ENCODE peak calls at places on chromosomes 6 and 20, in ten cellular contexts. One of them, this sample, is unnamed.

GRCh38 chr6:158648682-158649131 is 1.1 kb upstream of the SYTL3 start:
- DNase-seq in CD8-positive, alpha-beta T cell: no peak
- DNase-seq in hepatocyte: peak
- DNase-seq in brain microvascular endothelial cell: peak
- DNase-seq in breast epithelium: no peak
- DNase-seq in neural progenitor cell: no peak
- DNase-seq in dorsolateral prefrontal cortex: no peak
- DNase-seq in heart left ventricle: no peak
- DNase-seq in heart right ventricle: no peak
- DNase-seq in tibial artery: no peak
- DNase-seq in this sample: no peak

GRCh38 chr6:160919713-160920112 is 71.9 kb upstream of the MAP3K4 start:
- DNase-seq in CD8-positive, alpha-beta T cell: no peak
- DNase-seq in hepatocyte: peak
- DNase-seq in brain microvascular endothelial cell: peak
- DNase-seq in breast epithelium: no peak
- DNase-seq in neural progenitor cell: no peak
- DNase-seq in dorsolateral prefrontal cortex: no peak
- DNase-seq in heart left ventricle: no peak
- DNase-seq in heart right ventricle: no peak
- DNase-seq in tibial artery: no peak
- DNase-seq in this sample: no peak

GRCh38 chr6:170505306-170505705 is 47.8 kb downstream of the PSMB1 start:
- DNase-seq in CD8-positive, alpha-beta T cell: no peak
- DNase-seq in hepatocyte: no peak
- DNase-seq in brain microvascular endothelial cell: no peak
- DNase-seq in breast epithelium: no peak
- DNase-seq in neural progenitor cell: no peak
- DNase-seq in dorsolateral prefrontal cortex: peak
- DNase-seq in heart left ventricle: no peak
- DNase-seq in heart right ventricle: no peak
- DNase-seq in tibial artery: no peak
- DNase-seq in this sample: no peak

GRCh38 chr20:53919886-53920285 is 150.5 kb downstream of the BCAS1 start:
- DNase-seq in CD8-positive, alpha-beta T cell: no peak
- DNase-seq in hepatocyte: no peak
- DNase-seq in brain microvascular endothelial cell: no peak
- DNase-seq in breast epithelium: no peak
- DNase-seq in neural progenitor cell: no peak
- DNase-seq in dorsolateral prefrontal cortex: no peak
- DNase-seq in heart left ventricle: no peak
- DNase-seq in heart right ventricle: no peak
- DNase-seq in tibial artery: no peak
- DNase-seq in this sample: no peak

GRCh38 chr20:56385130-56385529 is 6.9 kb downstream of the AURKA start:
- DNase-seq in CD8-positive, alpha-beta T cell: no peak
- DNase-seq in hepatocyte: no peak
- DNase-seq in brain microvascular endothelial cell: no peak
- DNase-seq in breast epithelium: no peak
- DNase-seq in neural progenitor cell: no peak
- DNase-seq in dorsolateral prefrontal cortex: no peak
- DNase-seq in heart left ventricle: no peak
- DNase-seq in heart right ventricle: no peak
- DNase-seq in tibial artery: no peak
- DNase-seq in this sample: no peak

GRCh38 chr6:43608310-43608763 is 20.7 kb downstream of the GTPBP2 start:
- DNase-seq in CD8-positive, alpha-beta T cell: peak
- DNase-seq in hepatocyte: peak
- DNase-seq in brain microvascular endothelial cell: peak
- DNase-seq in breast epithelium: no peak
- DNase-seq in neural progenitor cell: peak
- DNase-seq in dorsolateral prefrontal cortex: peak
- DNase-seq in heart left ventricle: no peak
- DNase-seq in heart right ventricle: peak
- DNase-seq in tibial artery: peak
- DNase-seq in this sample: no peak

GRCh38 chr6:170067923-170068360 is 222.9 kb downstream of the DLL1 start:
- DNase-seq in CD8-positive, alpha-beta T cell: no peak
- DNase-seq in hepatocyte: no peak
- DNase-seq in brain microvascular endothelial cell: no peak
- DNase-seq in breast epithelium: no peak
- DNase-seq in neural progenitor cell: no peak
- DNase-seq in dorsolateral prefrontal cortex: no peak
- DNase-seq in heart left ventricle: no peak
- DNase-seq in heart right ventricle: no peak
- DNase-seq in tibial artery: no peak
- DNase-seq in this sample: peak

GRCh38 chr6:53718597-53719460 is 53.3 kb upstream of the KLHL31 start:
- DNase-seq in CD8-positive, alpha-beta T cell: peak
- DNase-seq in hepatocyte: peak
- DNase-seq in brain microvascular endothelial cell: peak
- DNase-seq in breast epithelium: no peak
- DNase-seq in neural progenitor cell: peak
- DNase-seq in dorsolateral prefrontal cortex: peak
- DNase-seq in heart left ventricle: peak
- DNase-seq in heart right ventricle: peak
- DNase-seq in tibial artery: peak
- DNase-seq in this sample: no peak

GRCh38 chr6:11432713-11433450 is 104.7 kb upstream of the TMEM170B start:
- DNase-seq in CD8-positive, alpha-beta T cell: no peak
- DNase-seq in hepatocyte: no peak
- DNase-seq in brain microvascular endothelial cell: peak
- DNase-seq in breast epithelium: no peak
- DNase-seq in neural progenitor cell: no peak
- DNase-seq in dorsolateral prefrontal cortex: no peak
- DNase-seq in heart left ventricle: no peak
- DNase-seq in heart right ventricle: no peak
- DNase-seq in tibial artery: no peak
- DNase-seq in this sample: no peak

GRCh38 chr20:34834459-34834893 is 9.0 kb upstream of the NCOA6 start:
- DNase-seq in CD8-positive, alpha-beta T cell: no peak
- DNase-seq in hepatocyte: peak
- DNase-seq in brain microvascular endothelial cell: no peak
- DNase-seq in breast epithelium: no peak
- DNase-seq in neural progenitor cell: no peak
- DNase-seq in dorsolateral prefrontal cortex: no peak
- DNase-seq in heart left ventricle: no peak
- DNase-seq in heart right ventricle: no peak
- DNase-seq in tibial artery: no peak
- DNase-seq in this sample: no peak

GRCh38 chr6:163209005-163209404 is 205.5 kb upstream of the QKI start:
- DNase-seq in CD8-positive, alpha-beta T cell: no peak
- DNase-seq in hepatocyte: no peak
- DNase-seq in brain microvascular endothelial cell: no peak
- DNase-seq in breast epithelium: no peak
- DNase-seq in neural progenitor cell: no peak
- DNase-seq in dorsolateral prefrontal cortex: no peak
- DNase-seq in heart left ventricle: no peak
- DNase-seq in heart right ventricle: peak
- DNase-seq in tibial artery: no peak
- DNase-seq in this sample: no peak

GRCh38 chr20:62685781-62686555 is 22.7 kb upstream of the NTSR1 start:
- DNase-seq in CD8-positive, alpha-beta T cell: peak
- DNase-seq in hepatocyte: peak
- DNase-seq in brain microvascular endothelial cell: no peak
- DNase-seq in breast epithelium: no peak
- DNase-seq in neural progenitor cell: peak
- DNase-seq in dorsolateral prefrontal cortex: peak
- DNase-seq in heart left ventricle: no peak
- DNase-seq in heart right ventricle: no peak
- DNase-seq in tibial artery: peak
- DNase-seq in this sample: no peak

GRCh38 chr6:12392490-12392889 is 102.3 kb downstream of the EDN1 start:
- DNase-seq in CD8-positive, alpha-beta T cell: no peak
- DNase-seq in hepatocyte: no peak
- DNase-seq in brain microvascular endothelial cell: no peak
- DNase-seq in breast epithelium: no peak
- DNase-seq in neural progenitor cell: no peak
- DNase-seq in dorsolateral prefrontal cortex: no peak
- DNase-seq in heart left ventricle: peak
- DNase-seq in heart right ventricle: peak
- DNase-seq in tibial artery: no peak
- DNase-seq in this sample: no peak

GRCh38 chr6:89950879-89951391 is 56.7 kb downstream of the GJA10 start:
- DNase-seq in CD8-positive, alpha-beta T cell: no peak
- DNase-seq in hepatocyte: peak
- DNase-seq in brain microvascular endothelial cell: no peak
- DNase-seq in breast epithelium: no peak
- DNase-seq in neural progenitor cell: no peak
- DNase-seq in dorsolateral prefrontal cortex: no peak
- DNase-seq in heart left ventricle: no peak
- DNase-seq in heart right ventricle: no peak
- DNase-seq in tibial artery: no peak
- DNase-seq in this sample: no peak

DNA sequence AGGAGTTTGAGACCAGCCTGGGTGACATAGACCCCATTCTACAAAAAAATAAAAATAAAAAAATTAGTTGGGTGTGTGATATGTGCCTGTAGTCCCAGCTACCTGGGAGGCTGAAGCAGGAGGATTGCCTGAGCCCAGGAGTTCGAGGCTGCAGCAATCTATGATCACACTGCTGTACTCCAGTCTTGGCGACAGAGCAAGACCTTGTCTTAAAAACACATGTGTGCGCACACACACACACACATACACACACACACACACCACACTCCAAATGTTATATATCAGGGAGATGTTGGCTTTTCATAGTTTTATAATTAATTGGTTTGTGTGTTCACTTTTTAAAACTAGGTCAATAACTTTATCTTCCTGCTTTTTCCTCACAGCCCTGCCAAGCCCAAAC is 110.5 kb downstream of the RTN4IP1 start:
- DNase-seq in CD8-positive, alpha-beta T cell: no peak
- DNase-seq in hepatocyte: no peak
- DNase-seq in brain microvascular endothelial cell: no peak
- DNase-seq in breast epithelium: no peak
- DNase-seq in neural progenitor cell: no peak
- DNase-seq in dorsolateral prefrontal cortex: no peak
- DNase-seq in heart left ventricle: no peak
- DNase-seq in heart right ventricle: no peak
- DNase-seq in tibial artery: no peak
- DNase-seq in this sample: no peak
- H3K27ac ChIP-seq in CD8-positive, alpha-beta T cell: peak
- H3K27ac ChIP-seq in hepatocyte: no peak
- H3K27ac ChIP-seq in brain microvascular endothelial cell: no peak
- H3K27ac ChIP-seq in breast epithelium: peak
- H3K27ac ChIP-seq in neural progenitor cell: no peak
- H3K27ac ChIP-seq in dorsolateral prefrontal cortex: no peak
- H3K27ac ChIP-seq in heart left ventricle: no peak
- H3K27ac ChIP-seq in heart right ventricle: no peak
- H3K27ac ChIP-seq in tibial artery: no peak
- H3K27ac ChIP-seq in this sample: no peak

GRCh38 chr6:143501851-143502250 is 9.7 kb downstream of the FUCA2 start:
- DNase-seq in CD8-positive, alpha-beta T cell: no peak
- DNase-seq in hepatocyte: no peak
- DNase-seq in brain microvascular endothelial cell: no peak
- DNase-seq in breast epithelium: no peak
- DNase-seq in neural progenitor cell: no peak
- DNase-seq in dorsolateral prefrontal cortex: no peak
- DNase-seq in heart left ventricle: no peak
- DNase-seq in heart right ventricle: no peak
- DNase-seq in tibial artery: no peak
- DNase-seq in this sample: no peak
- TF ChIP-seq CTCF in CD8-positive, alpha-beta T cell: no peak
- TF ChIP-seq CTCF in hepatocyte: peak
- TF ChIP-seq CTCF in brain microvascular endothelial cell: peak
- TF ChIP-seq CTCF in breast epithelium: no peak
- TF ChIP-seq CTCF in neural progenitor cell: peak
- TF ChIP-seq CTCF in dorsolateral prefrontal cortex: peak
- TF ChIP-seq CTCF in heart left ventricle: no peak
- TF ChIP-seq CTCF in heart right ventricle: no peak
- TF ChIP-seq CTCF in tibial artery: no peak
- TF ChIP-seq CTCF in this sample: no peak

DNA sequence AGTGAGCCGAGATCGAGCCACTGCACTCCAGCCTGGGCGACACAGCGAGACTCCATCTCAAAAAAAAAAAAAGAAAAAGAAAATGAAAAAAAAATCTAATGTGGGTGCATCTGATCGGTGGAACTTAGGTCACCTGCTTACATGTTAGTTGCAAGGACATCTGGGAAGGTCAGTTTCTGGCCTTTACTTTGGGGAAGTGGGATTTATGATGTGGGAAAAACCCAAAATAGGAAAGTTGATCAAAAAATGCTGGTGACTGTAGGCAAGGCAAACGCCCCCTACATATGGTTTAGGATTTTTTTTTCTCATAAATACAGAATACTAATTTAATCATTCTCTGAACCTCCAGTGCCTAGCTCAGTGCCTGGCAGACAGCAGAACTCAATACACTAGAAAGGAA is 69.2 kb upstream of the PIM1 start:
- DNase-seq in CD8-positive, alpha-beta T cell: no peak
- DNase-seq in hepatocyte: no peak
- DNase-seq in brain microvascular endothelial cell: no peak
- DNase-seq in breast epithelium: no peak
- DNase-seq in neural progenitor cell: no peak
- DNase-seq in dorsolateral prefrontal cortex: no peak
- DNase-seq in heart left ventricle: no peak
- DNase-seq in heart right ventricle: no peak
- DNase-seq in tibial artery: no peak
- DNase-seq in this sample: no peak
- H3K4me3 ChIP-seq in CD8-positive, alpha-beta T cell: no peak
- H3K4me3 ChIP-seq in hepatocyte: no peak
- H3K4me3 ChIP-seq in brain microvascular endothelial cell: no peak
- H3K4me3 ChIP-seq in breast epithelium: no peak
- H3K4me3 ChIP-seq in neural progenitor cell: no peak
- H3K4me3 ChIP-seq in dorsolateral prefrontal cortex: no peak
- H3K4me3 ChIP-seq in heart left ventricle: no peak
- H3K4me3 ChIP-seq in heart right ventricle: no peak
- H3K4me3 ChIP-seq in tibial artery: no peak
- H3K4me3 ChIP-seq in this sample: no peak

GRCh38 chr20:50416930-50417329 is 93.3 kb upstream of the PTPN1 start:
- DNase-seq in CD8-positive, alpha-beta T cell: no peak
- DNase-seq in hepatocyte: no peak
- DNase-seq in brain microvascular endothelial cell: no peak
- DNase-seq in breast epithelium: no peak
- DNase-seq in neural progenitor cell: no peak
- DNase-seq in dorsolateral prefrontal cortex: no peak
- DNase-seq in heart left ventricle: no peak
- DNase-seq in heart right ventricle: no peak
- DNase-seq in tibial artery: no peak
- DNase-seq in this sample: peak

GRCh38 chr20:50415516-50416268 is 94.5 kb upstream of the PTPN1 start:
- DNase-seq in CD8-positive, alpha-beta T cell: no peak
- DNase-seq in hepatocyte: peak
- DNase-seq in brain microvascular endothelial cell: peak
- DNase-seq in breast epithelium: peak
- DNase-seq in neural progenitor cell: peak
- DNase-seq in dorsolateral prefrontal cortex: peak
- DNase-seq in heart left ventricle: peak
- DNase-seq in heart right ventricle: peak
- DNase-seq in tibial artery: peak
- DNase-seq in this sample: peak

GRCh38 chr20:50415031-50415515 is 95.1 kb upstream of the PTPN1 start:
- DNase-seq in CD8-positive, alpha-beta T cell: no peak
- DNase-seq in hepatocyte: no peak
- DNase-seq in brain microvascular endothelial cell: no peak
- DNase-seq in breast epithelium: peak
- DNase-seq in neural progenitor cell: no peak
- DNase-seq in dorsolateral prefrontal cortex: no peak
- DNase-seq in heart left ventricle: no peak
- DNase-seq in heart right ventricle: no peak
- DNase-seq in tibial artery: no peak
- DNase-seq in this sample: no peak

GRCh38 chr20:50417484-50418235 is 92.5 kb upstream of the PTPN1 start:
- DNase-seq in CD8-positive, alpha-beta T cell: no peak
- DNase-seq in hepatocyte: no peak
- DNase-seq in brain microvascular endothelial cell: no peak
- DNase-seq in breast epithelium: no peak
- DNase-seq in neural progenitor cell: no peak
- DNase-seq in dorsolateral prefrontal cortex: no peak
- DNase-seq in heart left ventricle: no peak
- DNase-seq in heart right ventricle: no peak
- DNase-seq in tibial artery: no peak
- DNase-seq in this sample: peak

GRCh38 chr20:50416269-50416863 is 93.8 kb upstream of the PTPN1 start:
- DNase-seq in CD8-positive, alpha-beta T cell: no peak
- DNase-seq in hepatocyte: no peak
- DNase-seq in brain microvascular endothelial cell: no peak
- DNase-seq in breast epithelium: no peak
- DNase-seq in neural progenitor cell: no peak
- DNase-seq in dorsolateral prefrontal cortex: no peak
- DNase-seq in heart left ventricle: no peak
- DNase-seq in heart right ventricle: no peak
- DNase-seq in tibial artery: no peak
- DNase-seq in this sample: peak
- H3K27ac ChIP-seq in CD8-positive, alpha-beta T cell: no peak
- H3K27ac ChIP-seq in hepatocyte: peak
- H3K27ac ChIP-seq in brain microvascular endothelial cell: peak
- H3K27ac ChIP-seq in breast epithelium: peak
- H3K27ac ChIP-seq in neural progenitor cell: no peak
- H3K27ac ChIP-seq in dorsolateral prefrontal cortex: peak
- H3K27ac ChIP-seq in heart left ventricle: peak
- H3K27ac ChIP-seq in heart right ventricle: peak
- H3K27ac ChIP-seq in tibial artery: peak
- H3K27ac ChIP-seq in this sample: peak